ENCODE peak calls at places on chromosomes 12 and 14, in four cellular contexts. G is iPS-NIHi11, O is pulmonary artery endothelial cell, Q is NAMALWA. E is an unnamed sample.
A peak's percentile ranks its signal among the peaks of the same experiment; 100 is the strongest.

GRCh38 chr14:91841065-91841464 is 26.3 kb downstream of the TC2N start:
- DNase-seq in G (no peak), Q (no peak), O (no peak), E (no peak)

GRCh38 chr12:38544357-38545066 is 227.9 kb downstream of the ALG10B start:
- DNase-seq in O (no peak), Q (no peak), G (peak; percentile 41), E (no peak)

GRCh38 chr12:117034691-117035090 is 64.5 kb downstream of the TESC start:
- DNase-seq in O (no peak), G (no peak), Q (no peak), E (no peak)

GRCh38 chr12:116498471-116498870 is 60.7 kb upstream of the MAP1LC3B2 start:
- DNase-seq in Q (no peak), O (no peak), G (no peak), E (peak; percentile 31)

GRCh38 chr12:1605129-1606020 is 11.0 kb upstream of the FBXL14 start:
- DNase-seq in O (peak; percentile 45), G (peak; percentile 75), Q (peak; percentile 90), E (peak; percentile 73)

GRCh38 chr12:65305346-65305950 is 27.0 kb downstream of the MSRB3 start:
- DNase-seq in O (no peak), G (no peak), Q (no peak), E (no peak)

GRCh38 chr12:2415568-2415944 is 362.8 kb downstream of the CACNA1C start:
- DNase-seq in Q (no peak), O (no peak), G (no peak), E (no peak)

GRCh38 chr14:93045965-93046695 is 69.6 kb downstream of the ITPK1 start:
- DNase-seq in O (no peak), G (no peak), Q (no peak), E (no peak)

GRCh38 chr12:63918788-63919300 is 74.3 kb downstream of the SRGAP1 start:
- DNase-seq in Q (no peak), G (no peak), O (no peak), E (no peak)

GRCh38 chr12:69469854-69470188 is 367 bp upstream of the FRS2 start:
- DNase-seq in G (no peak), Q (no peak), O (no peak), E (no peak)

GRCh38 chr12:68565391-68565903 is 45.3 kb upstream of the RAP1B start:
- DNase-seq in G (no peak), Q (no peak), O (peak; percentile 22), E (peak; percentile 30)

GRCh38 chr12:92143280-92143679 is 2.4 kb downstream of the BTG1 start:
- DNase-seq in Q (peak; percentile 28), G (no peak), O (no peak), E (no peak)

GRCh38 chr12:78034025-78034424 is 203.3 kb downstream of the NAV3 start:
- DNase-seq in O (no peak), Q (no peak), G (no peak), E (no peak)

GRCh38 chr14:20580242-20580641 is 7.6 kb downstream of the RNASE11 start:
- DNase-seq in G (no peak), O (no peak), Q (no peak), E (no peak)